ENCODE peak calls at places on chromosome 21, in five cellular contexts. One of them, this sample, is unnamed.

GRCh38 chr21:38383411-38384245 is 114.6 kb downstream of the ERG start:
- DNase-seq in posterior cingulate gyrus: no peak
- DNase-seq in DMS153: no peak
- DNase-seq in A673: no peak
- DNase-seq in ascending aorta: no peak
- DNase-seq in this sample: no peak

GRCh38 chr21:44360174-44360573 is 6.8 kb downstream of the TRPM2 start:
- DNase-seq in ascending aorta: no peak
- DNase-seq in DMS153: no peak
- DNase-seq in A673: no peak
- DNase-seq in posterior cingulate gyrus: no peak
- DNase-seq in this sample: no peak

GRCh38 chr21:29025328-29025713 is 853 bp downstream of the USP16 start:
- DNase-seq in DMS153: no peak
- DNase-seq in A673: no peak
- DNase-seq in ascending aorta: no peak
- DNase-seq in posterior cingulate gyrus: no peak
- DNase-seq in this sample: no peak

GRCh38 chr21:39664586-39664985 is 51.8 kb downstream of the B3GALT5 start:
- DNase-seq in posterior cingulate gyrus: no peak
- DNase-seq in ascending aorta: no peak
- DNase-seq in DMS153: no peak
- DNase-seq in A673: no peak
- DNase-seq in this sample: no peak

GRCh38 chr21:46326110-46326703 is 2.3 kb downstream of the PCNT start:
- DNase-seq in A673: no peak
- DNase-seq in ascending aorta: no peak
- DNase-seq in posterior cingulate gyrus: no peak
- DNase-seq in DMS153: peak; percentile 18
- DNase-seq in this sample: no peak

GRCh38 chr21:35643176-35643575 is 417.1 kb downstream of the SETD4 start:
- DNase-seq in posterior cingulate gyrus: no peak
- DNase-seq in A673: no peak
- DNase-seq in DMS153: no peak
- DNase-seq in ascending aorta: no peak
- DNase-seq in this sample: peak; percentile 9

GRCh38 chr21:46425566-46425965 is 33.1 kb upstream of the DIP2A start:
- DNase-seq in posterior cingulate gyrus: no peak
- DNase-seq in DMS153: peak; percentile 48
- DNase-seq in A673: no peak
- DNase-seq in ascending aorta: no peak
- DNase-seq in this sample: no peak

GRCh38 chr21:21029159-21029558 is 30.9 kb downstream of the NCAM2 start:
- DNase-seq in posterior cingulate gyrus: no peak
- DNase-seq in A673: peak; percentile 67
- DNase-seq in DMS153: no peak
- DNase-seq in ascending aorta: no peak
- DNase-seq in this sample: no peak

GRCh38 chr21:14493731-14494130 is 52.4 kb downstream of the SAMSN1 start:
- DNase-seq in DMS153: no peak
- DNase-seq in posterior cingulate gyrus: no peak
- DNase-seq in A673: no peak
- DNase-seq in ascending aorta: no peak
- DNase-seq in this sample: no peak

GRCh38 chr21:15058718-15059316 is 6.0 kb downstream of the NRIP1 start:
- DNase-seq in ascending aorta: no peak
- DNase-seq in DMS153: no peak
- DNase-seq in posterior cingulate gyrus: no peak
- DNase-seq in A673: peak; percentile 74
- DNase-seq in this sample: no peak

GRCh38 chr21:44454747-44455523 is at the start of gene LRRC3:
- DNase-seq in A673: peak; percentile 91
- DNase-seq in posterior cingulate gyrus: no peak
- DNase-seq in DMS153: peak; percentile 76
- DNase-seq in ascending aorta: peak; percentile 25
- DNase-seq in this sample: peak; percentile 90

GRCh38 chr21:37338671-37339526 is 27.7 kb upstream of the DYRK1A start:
- DNase-seq in posterior cingulate gyrus: no peak
- DNase-seq in DMS153: no peak
- DNase-seq in ascending aorta: no peak
- DNase-seq in A673: peak; percentile 43
- DNase-seq in this sample: peak; percentile 51

GRCh38 chr21:15282666-15283065 is 217.9 kb upstream of the NRIP1 start:
- DNase-seq in posterior cingulate gyrus: no peak
- DNase-seq in ascending aorta: no peak
- DNase-seq in DMS153: no peak
- DNase-seq in A673: no peak
- DNase-seq in this sample: no peak

GRCh38 chr21:33685613-33686197 is 43.4 kb downstream of the ITSN1 start:
- DNase-seq in DMS153: no peak
- DNase-seq in A673: peak; percentile 25
- DNase-seq in ascending aorta: no peak
- DNase-seq in posterior cingulate gyrus: no peak
- DNase-seq in this sample: no peak

GRCh38 chr21:38979271-38980196 is 173.8 kb downstream of the ETS2 start:
- DNase-seq in DMS153: no peak
- DNase-seq in ascending aorta: no peak
- DNase-seq in posterior cingulate gyrus: no peak
- DNase-seq in A673: no peak
- DNase-seq in this sample: no peak

GRCh38 chr21:45618287-45618686 is 25.2 kb upstream of the PCBP3 start:
- DNase-seq in posterior cingulate gyrus: no peak
- DNase-seq in ascending aorta: no peak
- DNase-seq in A673: peak; percentile 79
- DNase-seq in DMS153: no peak
- DNase-seq in this sample: no peak

GRCh38 chr21:45334134-45334533 is 46.4 kb upstream of the POFUT2 start:
- DNase-seq in posterior cingulate gyrus: no peak
- DNase-seq in ascending aorta: no peak
- DNase-seq in DMS153: no peak
- DNase-seq in A673: no peak
- DNase-seq in this sample: no peak

GRCh38 chr21:32330784-32331311 is 32.2 kb downstream of the MRAP start:
- DNase-seq in posterior cingulate gyrus: no peak
- DNase-seq in ascending aorta: no peak
- DNase-seq in DMS153: no peak
- DNase-seq in A673: no peak
- DNase-seq in this sample: no peak

GRCh38 chr21:15722591-15723324 is 7.0 kb upstream of the USP25 start:
- DNase-seq in ascending aorta: no peak
- DNase-seq in DMS153: no peak
- DNase-seq in posterior cingulate gyrus: no peak
- DNase-seq in A673: no peak
- DNase-seq in this sample: no peak

GRCh38 chr21:44800103-44800502 is 1.5 kb downstream of the UBE2G2 start:
- DNase-seq in posterior cingulate gyrus: no peak
- DNase-seq in DMS153: no peak
- DNase-seq in ascending aorta: no peak
- DNase-seq in A673: peak; percentile 71
- DNase-seq in this sample: no peak

GRCh38 chr21:32756096-32756495 is 15.5 kb downstream of the PAXBP1 start:
- DNase-seq in DMS153: no peak
- DNase-seq in ascending aorta: no peak
- DNase-seq in A673: no peak
- DNase-seq in posterior cingulate gyrus: no peak
- DNase-seq in this sample: no peak

GRCh38 chr21:43211085-43212071 is 42.6 kb downstream of the CRYAA start:
- DNase-seq in posterior cingulate gyrus: no peak
- DNase-seq in DMS153: peak; percentile 31
- DNase-seq in A673: no peak
- DNase-seq in ascending aorta: no peak
- DNase-seq in this sample: peak; percentile 72

GRCh38 chr21:31514598-31514997 is 144.9 kb upstream of the SOD1 start:
- DNase-seq in DMS153: no peak
- DNase-seq in A673: no peak
- DNase-seq in ascending aorta: no peak
- DNase-seq in posterior cingulate gyrus: peak; percentile 61
- DNase-seq in this sample: no peak